ENCODE peak calls at places on chromosome 14, in eight cellular contexts. V, Y, F, M, C, S, P and J are unnamed samples.

GRCh38 chr14:72906316-72906715 is 12.4 kb upstream of the DPF3 start:
- DNase-seq in F (no peak), V (peak), C (no peak), M (peak), P (peak), S (peak), Y (no peak), J (no peak)

GRCh38 chr14:62943202-62943601 is 102.1 kb downstream of the KCNH5 start:
- DNase-seq in P (no peak), C (no peak), Y (no peak), V (peak), M (peak), S (no peak), F (no peak), J (no peak)

GRCh38 chr14:22865424-22866215 is 5.9 kb upstream of the LRP10 start:
- DNase-seq in F (no peak), Y (peak), C (no peak), P (no peak), V (no peak), S (no peak), M (no peak), J (no peak)

GRCh38 chr14:37591941-37592287 is 3.1 kb downstream of the FOXA1 start:
- DNase-seq in F (no peak), V (no peak), M (no peak), P (no peak), C (no peak), S (no peak), Y (no peak), J (no peak)

GRCh38 chr14:95337052-95337595 is 17.4 kb upstream of the CLMN start:
- DNase-seq in V (no peak), Y (no peak), M (no peak), S (no peak), F (no peak), C (no peak), P (no peak), J (no peak)

GRCh38 chr14:50599700-50600444 is 39.9 kb downstream of the ATL1 start:
- DNase-seq in Y (no peak), P (peak), C (no peak), V (peak), M (peak), F (no peak), S (peak), J (no peak)

GRCh38 chr14:86625637-86626036 is 1095.7 kb downstream of the FLRT2 start:
- DNase-seq in F (no peak), P (no peak), Y (no peak), M (no peak), S (no peak), V (no peak), C (no peak), J (no peak)

GRCh38 chr14:31395119-31395518 is 25.2 kb downstream of the HEATR5A start:
- DNase-seq in P (no peak), S (no peak), Y (no peak), F (no peak), C (no peak), M (no peak), V (no peak), J (no peak)

GRCh38 chr14:99524804-99525698 is 43.8 kb downstream of the CCNK start:
- DNase-seq in C (no peak), F (no peak), P (no peak), V (peak), M (peak), S (no peak), Y (no peak), J (peak)

GRCh38 chr14:88849717-88850116 is 25.3 kb downstream of the TTC8 start:
- DNase-seq in M (peak), V (no peak), F (no peak), P (no peak), S (no peak), Y (no peak), C (no peak), J (no peak)

GRCh38 chr14:24964048-24964447 is 85.9 kb downstream of the STXBP6 start:
- DNase-seq in F (no peak), P (no peak), Y (no peak), M (no peak), C (no peak), S (no peak), V (no peak), J (no peak)

GRCh38 chr14:89669209-89669608 is 252.2 kb upstream of the FOXN3 start:
- DNase-seq in C (no peak), S (no peak), V (no peak), P (no peak), M (no peak), Y (no peak), F (peak), J (no peak)

GRCh38 chr14:30283822-30284446 is 275.0 kb upstream of the G2E3 start:
- DNase-seq in M (peak), V (peak), Y (peak), F (peak), C (no peak), P (peak), S (peak), J (peak)

GRCh38 chr14:81453166-81453766 is 53.1 kb upstream of the STON2 start:
- DNase-seq in S (peak), F (peak), C (no peak), M (peak), Y (peak), V (peak), P (peak), J (peak)

GRCh38 chr14:29392287-29392686 is 535.4 kb downstream of the PRKD1 start:
- DNase-seq in P (no peak), S (no peak), C (no peak), V (no peak), Y (no peak), F (no peak), M (no peak), J (no peak)

GRCh38 chr14:52961060-52961639 is 10.3 kb upstream of the FERMT2 start:
- DNase-seq in C (no peak), Y (peak), S (no peak), F (peak), M (peak), V (peak), P (peak), J (peak)

GRCh38 chr14:104887623-104888488 is 22.8 kb downstream of the CEP170B start:
- DNase-seq in F (no peak), C (no peak), V (no peak), S (no peak), M (no peak), P (no peak), Y (no peak), J (no peak)

GRCh38 chr14:24837280-24838046 is 203.5 kb upstream of the GZMB start:
- DNase-seq in Y (no peak), C (no peak), M (peak), F (no peak), S (no peak), P (no peak), V (peak), J (no peak)

GRCh38 chr14:41859336-41859735 is 252.7 kb downstream of the LRFN5 start:
- DNase-seq in M (peak), V (peak), Y (no peak), C (no peak), F (no peak), S (no peak), P (no peak), J (no peak)

GRCh38 chr14:68526420-68527105 is 266.3 kb downstream of the ZFP36L1 start:
- DNase-seq in F (no peak), C (no peak), S (no peak), V (no peak), Y (no peak), P (no peak), M (no peak), J (no peak)

GRCh38 chr14:100688598-100689499 is 37.8 kb upstream of the DLK1 start:
- DNase-seq in P (peak), C (no peak), V (peak), Y (no peak), F (no peak), S (no peak), M (peak), J (no peak)

GRCh38 chr14:71758198-71758955 is 173.9 kb upstream of the RGS6 start:
- DNase-seq in M (no peak), S (no peak), Y (no peak), C (no peak), F (no peak), P (no peak), V (no peak), J (no peak)

GRCh38 chr14:39617537-39617936 is 185.3 kb upstream of the FBXO33 start:
- DNase-seq in F (no peak), S (no peak), C (no peak), V (no peak), P (no peak), M (no peak), Y (no peak), J (no peak)

GRCh38 chr14:32584079-32584478 is 255.0 kb downstream of the AKAP6 start:
- DNase-seq in S (no peak), P (peak), Y (no peak), F (no peak), C (no peak), M (no peak), V (no peak), J (no peak)

GRCh38 chr14:32590157-32590556 is 261.1 kb downstream of the AKAP6 start:
- DNase-seq in V (peak), P (no peak), C (no peak), F (no peak), Y (no peak), M (no peak), S (no peak), J (no peak)

GRCh38 chr14:32593290-32593942 is 264.3 kb downstream of the AKAP6 start:
- DNase-seq in V (peak), C (no peak), Y (no peak), S (peak), M (peak), P (peak), F (no peak), J (no peak)

DNA sequence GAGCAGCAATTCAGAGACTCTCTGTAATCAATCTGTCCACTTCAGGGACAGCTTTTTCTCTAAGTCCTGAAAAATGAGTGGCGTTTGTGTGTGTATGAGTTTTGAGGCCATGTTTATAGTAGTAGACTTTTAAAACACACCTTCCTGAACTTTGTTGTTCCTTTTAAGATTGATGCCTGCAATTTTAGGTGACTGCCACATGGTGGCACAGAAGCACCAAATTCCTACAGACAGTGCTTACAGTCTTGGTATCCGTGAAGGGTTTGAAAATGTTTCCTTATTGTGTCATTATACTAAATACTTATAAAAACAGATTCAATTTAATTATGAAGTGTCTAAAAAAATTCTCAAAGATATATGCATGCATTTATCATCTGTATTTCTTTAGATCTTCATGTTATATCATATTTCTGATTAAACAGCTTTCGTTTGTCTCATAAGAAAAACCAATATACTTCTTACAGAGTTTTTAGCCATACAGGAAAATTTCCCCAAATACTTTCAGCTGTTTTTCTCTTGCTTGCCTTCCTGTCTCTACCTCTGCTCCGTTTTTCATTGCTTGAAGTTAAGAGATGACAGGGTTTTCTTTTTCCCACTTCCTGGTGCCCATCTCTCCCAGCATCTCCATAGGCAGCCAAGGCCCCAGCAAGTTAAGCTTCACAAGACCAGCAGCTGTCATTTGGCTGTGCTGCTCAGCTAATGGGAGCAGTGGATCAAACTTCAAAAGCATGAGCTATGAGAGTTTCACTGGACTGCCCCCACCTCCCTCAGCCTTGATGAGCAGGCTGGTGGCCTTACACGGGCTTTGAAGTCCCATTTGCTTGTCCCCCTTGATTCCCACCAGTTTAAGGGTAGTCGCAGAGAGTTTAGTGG is 259.6 kb downstream of the AKAP6 start:
- DNase-seq in S (no peak), P (peak), C (no peak), V (peak), M (peak), Y (peak), F (no peak), J (no peak)
- TF ChIP-seq CTCF in S (peak), P (peak), C (peak), V (peak), M (peak), Y (peak), F (peak), J (peak)

GRCh38 chr14:97411938-97412612 is 614.9 kb downstream of the VRK1 start:
- DNase-seq in P (no peak), V (no peak), F (no peak), S (no peak), C (no peak), Y (no peak), M (no peak), J (no peak)

GRCh38 chr14:97408503-97408902 is 611.3 kb downstream of the VRK1 start:
- DNase-seq in P (no peak), F (no peak), V (no peak), S (no peak), Y (no peak), M (no peak), C (no peak), J (no peak)

GRCh38 chr14:97408937-97409860 is 612.0 kb downstream of the VRK1 start:
- DNase-seq in M (no peak), C (no peak), P (no peak), F (no peak), Y (no peak), S (no peak), V (no peak), J (no peak)

GRCh38 chr14:97412933-97413574 is 615.9 kb downstream of the VRK1 start:
- DNase-seq in Y (no peak), P (no peak), V (no peak), M (no peak), C (no peak), S (no peak), F (no peak), J (no peak)

GRCh38 chr14:97410667-97411286 is 613.6 kb downstream of the VRK1 start:
- DNase-seq in V (no peak), S (no peak), P (no peak), C (no peak), M (no peak), F (no peak), Y (no peak), J (no peak)
- TF ChIP-seq CTCF in V (no peak), S (no peak), P (no peak), C (no peak), M (no peak), F (no peak), Y (peak), J (no peak)

DNA sequence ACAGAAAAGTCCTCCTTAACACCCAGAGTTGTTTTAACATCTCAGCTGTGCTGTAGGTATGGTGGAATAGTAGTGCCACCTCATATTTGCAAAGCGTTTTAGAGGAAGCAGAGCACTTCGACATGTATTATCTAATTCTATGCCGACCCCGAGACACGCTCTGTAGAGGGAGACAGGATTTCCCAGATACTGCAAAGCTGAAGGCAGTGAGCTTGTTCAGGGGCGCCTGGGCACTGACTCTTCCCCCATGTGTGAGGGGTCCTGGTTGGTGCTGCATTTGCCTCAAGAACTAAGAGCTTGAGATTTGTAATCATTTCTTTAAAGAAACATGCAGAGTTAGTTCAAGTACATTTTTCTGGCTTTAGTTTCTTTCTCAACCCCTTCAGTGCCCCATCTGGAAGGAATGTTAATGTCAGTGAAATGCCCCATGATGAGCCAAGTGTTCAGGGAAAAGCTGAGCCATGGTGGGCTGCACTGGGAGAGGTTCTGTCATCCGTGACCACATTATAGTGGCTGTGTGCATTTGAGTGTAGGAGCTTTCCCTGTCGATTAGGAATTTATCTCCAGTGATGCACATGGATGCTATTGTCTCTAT is 66.3 kb downstream of the MBIP start:
- DNase-seq in C (no peak), S (no peak), Y (peak), M (peak), P (peak), F (no peak), V (peak), J (no peak)
- TF ChIP-seq CTCF in C (no peak), S (peak), Y (peak), M (peak), P (peak), F (no peak), V (peak), J (no peak)

GRCh38 chr14:67285876-67286452 is 44.7 kb downstream of the PALS1 start:
- DNase-seq in P (peak), M (peak), C (no peak), S (peak), Y (no peak), F (no peak), V (peak), J (no peak)
- TF ChIP-seq CTCF in P (peak), M (peak), C (peak), S (no peak), Y (peak), F (peak), V (peak), J (peak)

DNA sequence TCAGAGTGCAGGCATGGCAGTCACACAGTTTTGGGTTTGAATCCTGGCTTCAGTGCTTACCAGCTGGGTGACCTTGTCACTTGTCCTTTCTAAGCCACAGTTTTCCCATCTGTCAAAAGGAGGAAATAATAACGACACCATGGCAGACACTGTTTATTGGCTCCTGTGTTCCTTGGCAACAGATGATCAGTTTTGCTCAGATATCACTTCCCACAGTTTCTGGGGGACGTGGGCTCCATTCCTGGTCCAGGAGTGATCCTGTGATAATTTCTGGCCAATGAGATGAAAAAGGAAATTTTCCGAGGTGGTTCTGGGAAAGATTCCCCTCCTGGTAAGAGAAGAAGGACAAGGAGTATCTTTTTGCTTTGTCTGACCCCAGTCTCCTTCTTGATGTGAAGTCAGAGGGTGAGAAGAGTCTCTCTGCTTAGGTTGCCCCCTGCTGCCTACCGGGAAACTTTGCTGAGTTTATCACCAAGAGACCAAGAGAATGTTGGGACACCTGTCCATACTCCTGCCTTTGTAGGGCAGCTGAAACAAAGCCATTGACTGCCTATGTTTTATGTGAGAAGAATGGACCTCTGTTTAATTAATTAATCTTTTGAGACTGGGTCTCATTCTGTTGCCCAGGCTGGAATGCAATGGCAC is 178.9 kb upstream of the NRXN3 start:
- DNase-seq in S (no peak), P (no peak), V (no peak), Y (no peak), M (no peak), C (no peak), F (no peak), J (no peak)
- TF ChIP-seq CTCF in S (no peak), P (peak), V (no peak), Y (peak), M (peak), C (no peak), F (no peak), J (no peak)

DNA sequence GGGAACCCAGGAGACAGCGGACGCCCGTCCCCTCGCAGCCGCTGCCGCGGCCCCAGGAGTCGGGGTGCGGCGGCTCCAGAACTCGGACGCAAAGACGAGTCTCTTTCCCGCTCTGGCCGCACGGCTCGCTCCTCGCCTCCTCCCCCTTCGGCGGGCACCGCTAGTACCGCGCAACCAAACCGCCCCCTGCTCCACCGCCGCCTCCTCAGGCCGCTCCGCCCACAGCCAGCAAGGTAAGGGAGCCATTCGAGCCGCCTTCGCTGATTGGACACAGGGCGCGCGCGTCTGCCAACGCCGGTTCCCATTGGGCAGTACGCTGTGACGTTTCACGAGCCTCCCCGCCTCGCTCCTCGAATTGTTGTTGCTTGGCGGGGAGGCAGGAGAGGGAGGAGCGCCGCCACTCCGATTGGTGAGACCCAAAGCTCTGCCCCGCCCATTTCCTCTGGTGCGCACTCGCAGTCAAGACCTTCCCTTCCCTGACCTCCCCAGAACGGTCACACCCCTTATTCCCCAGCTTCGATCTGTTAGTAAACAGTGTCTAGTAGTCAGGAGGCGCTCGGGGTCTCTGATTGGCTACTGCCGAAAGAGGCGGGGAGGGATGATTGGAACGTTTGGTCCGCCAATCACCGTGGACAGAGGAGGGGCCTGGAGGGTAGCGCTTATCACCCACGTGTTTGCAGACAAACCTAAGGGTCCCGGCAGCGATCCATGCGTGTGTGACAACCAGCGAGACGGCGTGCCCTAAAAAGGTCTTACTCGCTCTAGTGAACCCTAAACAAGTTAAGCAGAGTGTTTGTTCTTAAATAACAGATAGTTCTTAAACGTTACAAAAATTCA is at the start of gene RPS6KA5:
- DNase-seq in Y (peak), C (peak), S (peak), F (peak), V (peak), P (peak), M (peak), J (peak)
- TF ChIP-seq CTCF in Y (no peak), C (no peak), S (no peak), F (no peak), V (no peak), P (no peak), M (no peak), J (no peak)